ENCODE peak calls at places on chromosome 15, in seven cellular contexts. One of them, this sample, is unnamed.

GRCh38 chr15:85646538-85647091 is 148.1 kb downstream of the KLHL25 start:
- DNase-seq in AG10803: peak; percentile 63
- DNase-seq in fibroblast of pulmonary artery: no peak
- DNase-seq in HepG2: no peak
- DNase-seq in psoas muscle: no peak
- DNase-seq in dorsolateral prefrontal cortex: no peak
- DNase-seq in fibroblast of lung: peak; percentile 68
- DNase-seq in this sample: no peak

GRCh38 chr15:78397382-78397781 is 40.6 kb upstream of the IREB2 start:
- DNase-seq in dorsolateral prefrontal cortex: no peak
- DNase-seq in fibroblast of lung: no peak
- DNase-seq in HepG2: no peak
- DNase-seq in fibroblast of pulmonary artery: no peak
- DNase-seq in psoas muscle: no peak
- DNase-seq in AG10803: no peak
- DNase-seq in this sample: no peak

GRCh38 chr15:101641134-101641764 is 10.9 kb downstream of the TM2D3 start:
- DNase-seq in psoas muscle: peak; percentile 65
- DNase-seq in AG10803: peak; percentile 70
- DNase-seq in fibroblast of lung: peak; percentile 79
- DNase-seq in HepG2: peak; percentile 52
- DNase-seq in dorsolateral prefrontal cortex: peak; percentile 90
- DNase-seq in fibroblast of pulmonary artery: peak; percentile 85
- DNase-seq in this sample: peak; percentile 60

GRCh38 chr15:73127302-73127936 is 75.2 kb downstream of the NEO1 start:
- DNase-seq in dorsolateral prefrontal cortex: no peak
- DNase-seq in fibroblast of pulmonary artery: peak; percentile 46
- DNase-seq in HepG2: peak; percentile 33
- DNase-seq in psoas muscle: no peak
- DNase-seq in fibroblast of lung: peak; percentile 39
- DNase-seq in AG10803: peak; percentile 24
- DNase-seq in this sample: peak; percentile 45

GRCh38 chr15:65762399-65762798 is 29.7 kb downstream of the DENND4A start:
- DNase-seq in psoas muscle: no peak
- DNase-seq in HepG2: no peak
- DNase-seq in AG10803: no peak
- DNase-seq in fibroblast of lung: no peak
- DNase-seq in fibroblast of pulmonary artery: no peak
- DNase-seq in dorsolateral prefrontal cortex: no peak
- DNase-seq in this sample: no peak

GRCh38 chr15:90895571-90896117 is 7.5 kb upstream of the MAN2A2 start:
- DNase-seq in fibroblast of pulmonary artery: peak; percentile 12
- DNase-seq in dorsolateral prefrontal cortex: peak; percentile 81
- DNase-seq in psoas muscle: no peak
- DNase-seq in HepG2: no peak
- DNase-seq in AG10803: no peak
- DNase-seq in fibroblast of lung: no peak
- DNase-seq in this sample: peak; percentile 92

GRCh38 chr15:35934383-35935049 is 388.6 kb upstream of the DPH6 start:
- DNase-seq in psoas muscle: no peak
- DNase-seq in fibroblast of lung: no peak
- DNase-seq in dorsolateral prefrontal cortex: no peak
- DNase-seq in AG10803: no peak
- DNase-seq in HepG2: no peak
- DNase-seq in fibroblast of pulmonary artery: no peak
- DNase-seq in this sample: no peak

GRCh38 chr15:31501536-31502157 is 175.0 kb downstream of the KLF13 start:
- DNase-seq in psoas muscle: no peak
- DNase-seq in HepG2: no peak
- DNase-seq in AG10803: no peak
- DNase-seq in fibroblast of lung: no peak
- DNase-seq in fibroblast of pulmonary artery: no peak
- DNase-seq in dorsolateral prefrontal cortex: no peak
- DNase-seq in this sample: no peak

GRCh38 chr15:88142141-88142540 is 114.4 kb downstream of the NTRK3 start:
- DNase-seq in fibroblast of lung: no peak
- DNase-seq in psoas muscle: no peak
- DNase-seq in HepG2: no peak
- DNase-seq in AG10803: no peak
- DNase-seq in fibroblast of pulmonary artery: no peak
- DNase-seq in dorsolateral prefrontal cortex: no peak
- DNase-seq in this sample: peak; percentile 21

GRCh38 chr15:42605281-42605744 is 29.9 kb downstream of the STARD9 start:
- DNase-seq in dorsolateral prefrontal cortex: no peak
- DNase-seq in psoas muscle: no peak
- DNase-seq in fibroblast of lung: peak; percentile 40
- DNase-seq in AG10803: peak; percentile 65
- DNase-seq in HepG2: no peak
- DNase-seq in fibroblast of pulmonary artery: peak; percentile 64
- DNase-seq in this sample: no peak

GRCh38 chr15:42608110-42608531 is 32.7 kb downstream of the STARD9 start:
- DNase-seq in psoas muscle: no peak
- DNase-seq in fibroblast of lung: no peak
- DNase-seq in fibroblast of pulmonary artery: no peak
- DNase-seq in HepG2: no peak
- DNase-seq in dorsolateral prefrontal cortex: no peak
- DNase-seq in AG10803: peak; percentile 65
- DNase-seq in this sample: no peak

GRCh38 chr15:42603978-42604377 is 28.6 kb downstream of the STARD9 start:
- DNase-seq in psoas muscle: no peak
- DNase-seq in AG10803: no peak
- DNase-seq in HepG2: no peak
- DNase-seq in dorsolateral prefrontal cortex: no peak
- DNase-seq in fibroblast of pulmonary artery: no peak
- DNase-seq in fibroblast of lung: no peak
- DNase-seq in this sample: no peak

GRCh38 chr15:42602501-42602900 is 27.1 kb downstream of the STARD9 start:
- DNase-seq in AG10803: no peak
- DNase-seq in dorsolateral prefrontal cortex: no peak
- DNase-seq in psoas muscle: no peak
- DNase-seq in HepG2: peak; percentile 24
- DNase-seq in fibroblast of lung: no peak
- DNase-seq in fibroblast of pulmonary artery: no peak
- DNase-seq in this sample: no peak
- TF ChIP-seq CTCF in AG10803: no peak
- TF ChIP-seq CTCF in dorsolateral prefrontal cortex: no peak
- TF ChIP-seq CTCF in psoas muscle: no peak
- TF ChIP-seq CTCF in HepG2: no peak
- TF ChIP-seq CTCF in fibroblast of lung: no peak
- TF ChIP-seq CTCF in fibroblast of pulmonary artery: no peak
- TF ChIP-seq CTCF in this sample: no peak

GRCh38 chr15:40160689-40161688 is at the start of gene BUB1B:
- DNase-seq in fibroblast of pulmonary artery: peak; percentile 93
- DNase-seq in fibroblast of lung: peak; percentile 91
- DNase-seq in dorsolateral prefrontal cortex: peak; percentile 95
- DNase-seq in HepG2: peak; percentile 95
- DNase-seq in AG10803: peak; percentile 84
- DNase-seq in psoas muscle: peak; percentile 88
- DNase-seq in this sample: peak; percentile 95

GRCh38 chr15:40161693-40162401 is 978 bp downstream of the BUB1B start:
- DNase-seq in fibroblast of lung: no peak
- DNase-seq in AG10803: no peak
- DNase-seq in dorsolateral prefrontal cortex: no peak
- DNase-seq in HepG2: no peak
- DNase-seq in psoas muscle: no peak
- DNase-seq in fibroblast of pulmonary artery: no peak
- DNase-seq in this sample: no peak

GRCh38 chr15:40162552-40162951 is 1.7 kb downstream of the BUB1B start:
- DNase-seq in HepG2: no peak
- DNase-seq in dorsolateral prefrontal cortex: no peak
- DNase-seq in fibroblast of lung: no peak
- DNase-seq in fibroblast of pulmonary artery: no peak
- DNase-seq in AG10803: no peak
- DNase-seq in psoas muscle: no peak
- DNase-seq in this sample: no peak

GRCh38 chr15:40160021-40160420 is 848 bp upstream of the BUB1B start:
- DNase-seq in psoas muscle: no peak
- DNase-seq in fibroblast of pulmonary artery: no peak
- DNase-seq in fibroblast of lung: no peak
- DNase-seq in HepG2: no peak
- DNase-seq in dorsolateral prefrontal cortex: no peak
- DNase-seq in AG10803: no peak
- DNase-seq in this sample: no peak

GRCh38 chr15:40163657-40164416 is 3.0 kb downstream of the BUB1B start:
- DNase-seq in psoas muscle: no peak
- DNase-seq in HepG2: no peak
- DNase-seq in dorsolateral prefrontal cortex: no peak
- DNase-seq in AG10803: no peak
- DNase-seq in fibroblast of lung: no peak
- DNase-seq in fibroblast of pulmonary artery: no peak
- DNase-seq in this sample: no peak
- H3K4me3 ChIP-seq in psoas muscle: no peak overlapping the region
- H3K4me3 ChIP-seq in HepG2: no peak overlapping the region
- H3K4me3 ChIP-seq in dorsolateral prefrontal cortex: no peak overlapping the region
- H3K4me3 ChIP-seq in AG10803: no peak overlapping the region
- H3K4me3 ChIP-seq in fibroblast of lung: no peak overlapping the region
- H3K4me3 ChIP-seq in fibroblast of pulmonary artery: no peak overlapping the region
- H3K4me3 ChIP-seq in this sample: no peak overlapping the region

GRCh38 chr15:52098328-52098727 is 14.2 kb downstream of the BCL2L10 start:
- DNase-seq in AG10803: no peak
- DNase-seq in dorsolateral prefrontal cortex: no peak
- DNase-seq in fibroblast of pulmonary artery: peak; percentile 52
- DNase-seq in HepG2: no peak
- DNase-seq in fibroblast of lung: peak; percentile 70
- DNase-seq in psoas muscle: no peak
- DNase-seq in this sample: no peak
- TF ChIP-seq CTCF in AG10803: no peak
- TF ChIP-seq CTCF in dorsolateral prefrontal cortex: no peak
- TF ChIP-seq CTCF in fibroblast of pulmonary artery: no peak
- TF ChIP-seq CTCF in HepG2: no peak
- TF ChIP-seq CTCF in fibroblast of lung: no peak
- TF ChIP-seq CTCF in psoas muscle: no peak
- TF ChIP-seq CTCF in this sample: no peak

GRCh38 chr15:48177875-48178611 is at the start of gene MYEF2:
- DNase-seq in fibroblast of pulmonary artery: peak; percentile 48
- DNase-seq in dorsolateral prefrontal cortex: peak; percentile 78
- DNase-seq in fibroblast of lung: peak; percentile 65
- DNase-seq in HepG2: peak; percentile 28
- DNase-seq in psoas muscle: peak; percentile 55
- DNase-seq in AG10803: peak; percentile 62
- DNase-seq in this sample: peak; percentile 90

GRCh38 chr15:48178612-48178931 is 477 bp upstream of the MYEF2 start:
- DNase-seq in AG10803: no peak
- DNase-seq in HepG2: no peak
- DNase-seq in fibroblast of lung: no peak
- DNase-seq in psoas muscle: no peak
- DNase-seq in dorsolateral prefrontal cortex: no peak
- DNase-seq in fibroblast of pulmonary artery: no peak
- DNase-seq in this sample: no peak

GRCh38 chr15:48176957-48177356 is 1.1 kb downstream of the MYEF2 start:
- DNase-seq in dorsolateral prefrontal cortex: no peak
- DNase-seq in HepG2: no peak
- DNase-seq in psoas muscle: no peak
- DNase-seq in fibroblast of pulmonary artery: no peak
- DNase-seq in AG10803: no peak
- DNase-seq in fibroblast of lung: no peak
- DNase-seq in this sample: no peak

GRCh38 chr15:48176097-48176496 is 2.0 kb downstream of the MYEF2 start:
- DNase-seq in fibroblast of lung: peak; percentile 2
- DNase-seq in AG10803: no peak
- DNase-seq in dorsolateral prefrontal cortex: no peak
- DNase-seq in HepG2: no peak
- DNase-seq in fibroblast of pulmonary artery: no peak
- DNase-seq in psoas muscle: no peak
- DNase-seq in this sample: no peak

GRCh38 chr15:48177383-48177874 is 666 bp downstream of the MYEF2 start:
- DNase-seq in fibroblast of lung: peak; percentile 51
- DNase-seq in psoas muscle: no peak
- DNase-seq in dorsolateral prefrontal cortex: no peak
- DNase-seq in fibroblast of pulmonary artery: peak; percentile 45
- DNase-seq in AG10803: peak; percentile 34
- DNase-seq in HepG2: no peak
- DNase-seq in this sample: no peak
- H3K4me3 ChIP-seq in fibroblast of lung: peak overlapping the region; percentile 65
- H3K4me3 ChIP-seq in psoas muscle: peak overlapping the region; percentile 71
- H3K4me3 ChIP-seq in dorsolateral prefrontal cortex: peak overlapping the region; percentile 76
- H3K4me3 ChIP-seq in fibroblast of pulmonary artery: peak overlapping the region; percentile 51
- H3K4me3 ChIP-seq in AG10803: peak overlapping the region; percentile 63
- H3K4me3 ChIP-seq in HepG2: peak overlapping the region; percentile 68
- H3K4me3 ChIP-seq in this sample: peak overlapping the region; percentile 75

GRCh38 chr15:43794269-43795037 is 2.3 kb downstream of the SERF2 start:
- DNase-seq in psoas muscle: peak; percentile 53
- DNase-seq in HepG2: no peak
- DNase-seq in AG10803: peak; percentile 65
- DNase-seq in fibroblast of pulmonary artery: peak; percentile 43
- DNase-seq in fibroblast of lung: peak; percentile 40
- DNase-seq in dorsolateral prefrontal cortex: no peak
- DNase-seq in this sample: peak; percentile 68
- TF ChIP-seq CTCF in psoas muscle: no peak
- TF ChIP-seq CTCF in HepG2: no peak
- TF ChIP-seq CTCF in AG10803: no peak
- TF ChIP-seq CTCF in fibroblast of pulmonary artery: no peak
- TF ChIP-seq CTCF in fibroblast of lung: no peak
- TF ChIP-seq CTCF in dorsolateral prefrontal cortex: no peak
- TF ChIP-seq CTCF in this sample: no peak

GRCh38 chr15:89469331-89470107 is 26.9 kb downstream of the RHCG start:
- DNase-seq in dorsolateral prefrontal cortex: peak; percentile 33
- DNase-seq in AG10803: no peak
- DNase-seq in HepG2: no peak
- DNase-seq in fibroblast of pulmonary artery: no peak
- DNase-seq in psoas muscle: no peak
- DNase-seq in fibroblast of lung: no peak
- DNase-seq in this sample: peak; percentile 25
- H3K4me3 ChIP-seq in dorsolateral prefrontal cortex: peak overlapping the region; percentile 39
- H3K4me3 ChIP-seq in AG10803: no peak overlapping the region
- H3K4me3 ChIP-seq in HepG2: no peak overlapping the region
- H3K4me3 ChIP-seq in fibroblast of pulmonary artery: no peak overlapping the region
- H3K4me3 ChIP-seq in psoas muscle: no peak overlapping the region
- H3K4me3 ChIP-seq in fibroblast of lung: no peak overlapping the region
- H3K4me3 ChIP-seq in this sample: no peak overlapping the region

DNA sequence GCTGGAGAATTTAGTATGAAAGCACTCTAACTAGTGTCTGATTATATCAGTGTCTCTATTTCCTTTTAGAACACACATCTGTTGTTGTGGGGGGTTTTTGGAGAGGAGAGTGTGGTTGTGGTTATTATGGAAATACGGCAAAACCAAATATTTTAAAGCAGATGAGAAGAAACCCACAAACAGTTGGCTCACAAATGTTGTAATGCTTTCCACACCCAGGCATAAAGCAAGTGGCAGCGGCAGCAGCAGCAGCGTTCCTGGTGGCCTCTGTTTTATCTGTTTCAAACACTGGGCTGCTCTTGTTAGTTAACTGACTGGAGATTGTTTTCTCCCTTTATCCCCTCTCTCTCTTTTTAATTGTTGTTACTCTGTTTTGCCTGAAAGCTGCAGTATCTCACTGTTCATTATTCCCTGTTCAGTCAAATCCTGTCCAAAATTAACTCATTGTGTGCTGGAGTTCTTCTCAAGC is 1045.5 kb upstream of the NR2F2 start:
- DNase-seq in dorsolateral prefrontal cortex: no peak
- DNase-seq in HepG2: no peak
- DNase-seq in AG10803: peak; percentile 90
- DNase-seq in psoas muscle: no peak
- DNase-seq in fibroblast of lung: peak; percentile 89
- DNase-seq in fibroblast of pulmonary artery: peak; percentile 87
- DNase-seq in this sample: no peak
- TF ChIP-seq CTCF in dorsolateral prefrontal cortex: no peak
- TF ChIP-seq CTCF in HepG2: no peak
- TF ChIP-seq CTCF in AG10803: peak; percentile 43
- TF ChIP-seq CTCF in psoas muscle: no peak
- TF ChIP-seq CTCF in fibroblast of lung: peak; percentile 17
- TF ChIP-seq CTCF in fibroblast of pulmonary artery: peak; percentile 43
- TF ChIP-seq CTCF in this sample: no peak

This sample was measured in WERI-Rb-1.